ENCODE peak calls at places on chromosomes 4 and X, in seven cellular contexts. U is WERI-Rb-1, X is epithelial cell of esophagus, S is heart left ventricle, A is AG09309, N is mammary epithelial cell, B is mesothelial cell of epicardium. T is an unnamed sample.

GRCh38 chr4:90183254-90183653 is 56.1 kb downstream of the CCSER1 start:
- DNase-seq in U (no peak), X (no peak), S (no peak), A (no peak), N (no peak), B (no peak), T (no peak)

GRCh38 chrX:13764765-13765164 is 30.2 kb downstream of the OFD1 start:
- DNase-seq in U (peak; percentile 94), X (no peak), S (peak; percentile 18), A (no peak), N (no peak), B (no peak), T (no peak)

GRCh38 chr4:138645289-138645688 is 370.3 kb upstream of the NOCT start:
- DNase-seq in U (no peak), X (peak; percentile 49), S (no peak), A (no peak), N (peak; percentile 5), B (no peak), T (no peak)

GRCh38 chr4:126939401-126939800 is 693.4 kb upstream of the INTU start:
- DNase-seq in U (no peak), X (peak; percentile 67), S (no peak), A (peak; percentile 27), N (peak; percentile 69), B (no peak), T (no peak)

GRCh38 chr4:140755811-140756291 is 334 bp downstream of the TBC1D9 start:
- DNase-seq in U (peak; percentile 69), X (peak; percentile 51), S (peak; percentile 56), A (no peak), N (peak; percentile 53), B (peak; percentile 32), T (no peak)

GRCh38 chr4:83232087-83232486 is 52.5 kb downstream of the COQ2 start:
- DNase-seq in U (no peak), X (no peak), S (no peak), A (no peak), N (no peak), B (no peak), T (no peak)

GRCh38 chrX:12115377-12115776 is 22.9 kb upstream of the FRMPD4 start:
- DNase-seq in U (peak; percentile 20), X (no peak), S (no peak), A (no peak), N (no peak), B (no peak), T (no peak)

GRCh38 chr4:74794341-74794801 is at the start of gene BTC:
- DNase-seq in U (peak; percentile 73), X (peak; percentile 59), S (peak; percentile 18), A (no peak), N (peak; percentile 52), B (no peak), T (no peak)

GRCh38 chr4:95124906-95125504 is 367.2 kb downstream of the BMPR1B start:
- DNase-seq in U (peak; percentile 60), X (peak; percentile 74), S (peak; percentile 10), A (peak; percentile 48), N (peak; percentile 52), B (no peak), T (no peak)
- TF ChIP-seq CTCF in U (peak; percentile 67), X (peak; percentile 76), S (peak; percentile 56), A (peak; percentile 70), N (peak; percentile 48), B (no peak), T (no peak)

GRCh38 chr4:76626686-76627465 is 191.8 kb downstream of the SHROOM3 start:
- DNase-seq in U (no peak), X (no peak), S (no peak), A (no peak), N (no peak), B (no peak), T (no peak)
- TF ChIP-seq CTCF in U (peak; percentile 48), X (peak; percentile 28), S (peak; percentile 16), A (peak; percentile 8), N (peak; percentile 33), B (peak; percentile 43), T (no peak)

DNA sequence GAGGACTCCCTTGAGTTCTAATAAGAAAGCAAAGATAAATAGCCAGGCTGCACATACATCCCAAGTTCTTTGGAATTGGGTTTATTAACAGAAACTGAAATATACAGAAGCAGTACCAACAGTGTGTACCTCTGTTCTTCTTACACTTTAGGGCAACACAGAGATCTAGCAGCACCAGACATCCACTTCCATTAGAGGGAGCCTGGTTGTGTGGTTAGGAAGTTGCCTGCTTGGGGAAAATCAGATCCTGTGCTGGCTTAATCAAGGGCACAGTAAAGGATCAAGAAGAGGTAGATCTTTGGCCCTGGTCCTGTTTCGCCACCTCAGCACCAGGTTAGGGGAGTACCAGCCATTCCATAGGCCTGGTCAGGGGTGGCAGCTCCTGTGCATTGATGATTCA is 231.1 kb upstream of the ARHGAP24 start:
- DNase-seq in U (no peak), X (peak; percentile 13), S (no peak), A (no peak), N (peak; percentile 2), B (no peak), T (no peak)
- TF ChIP-seq CTCF in U (no peak), X (peak; percentile 54), S (peak; percentile 8), A (no peak), N (no peak), B (no peak), T (no peak)

DNA sequence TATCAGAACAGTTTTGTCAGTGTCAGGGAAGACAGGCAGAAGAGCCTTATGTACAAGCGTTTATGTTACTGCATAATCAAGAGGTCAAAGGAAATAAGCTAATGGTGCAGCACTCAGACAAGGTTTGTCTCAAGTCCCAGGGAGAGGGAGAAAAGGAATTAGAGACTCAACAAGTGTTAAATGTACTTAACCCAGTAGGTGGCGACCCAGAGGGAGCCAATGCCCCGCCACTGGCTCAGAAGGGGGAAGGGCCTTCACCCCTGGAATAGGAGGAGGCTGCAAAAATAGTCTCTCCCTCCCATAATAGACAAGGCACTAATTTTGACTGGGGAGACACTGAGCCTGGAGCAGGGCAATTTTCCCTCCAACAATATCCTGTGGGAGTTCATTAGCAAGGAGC is 14.1 kb upstream of the PAPSS1 start:
- DNase-seq in U (peak; percentile 47), X (peak; percentile 17), S (no peak), A (no peak), N (no peak), B (no peak), T (no peak)
- TF ChIP-seq CTCF in U (peak; percentile 60), X (peak; percentile 28), S (peak; percentile 23), A (peak; percentile 26), N (peak; percentile 5), B (no peak), T (no peak)

DNA sequence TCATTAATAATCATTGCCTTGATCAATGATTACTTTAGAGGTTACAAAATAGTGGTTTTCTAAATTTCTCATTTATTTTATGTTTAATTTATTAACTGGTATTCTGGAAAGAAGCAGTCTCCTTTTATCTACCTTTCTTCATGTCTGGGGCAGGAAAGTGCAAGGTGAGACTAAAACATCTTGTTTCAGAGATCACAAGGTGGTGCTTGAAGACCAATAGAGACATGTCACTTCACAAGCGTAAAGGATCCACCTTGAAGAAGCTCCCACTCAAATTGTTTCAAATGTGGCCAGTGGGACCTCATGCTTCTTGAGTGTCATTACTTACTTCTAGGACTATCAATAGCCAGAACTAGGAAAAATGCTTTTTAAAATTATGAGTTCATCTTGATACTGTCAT is 1568.7 kb downstream of the RPA4 start:
- DNase-seq in U (no peak), X (no peak), S (no peak), A (no peak), N (no peak), B (no peak), T (no peak)
- TF ChIP-seq CTCF in U (no peak), X (no peak), S (no peak), A (no peak), N (no peak), B (no peak), T (no peak)

DNA sequence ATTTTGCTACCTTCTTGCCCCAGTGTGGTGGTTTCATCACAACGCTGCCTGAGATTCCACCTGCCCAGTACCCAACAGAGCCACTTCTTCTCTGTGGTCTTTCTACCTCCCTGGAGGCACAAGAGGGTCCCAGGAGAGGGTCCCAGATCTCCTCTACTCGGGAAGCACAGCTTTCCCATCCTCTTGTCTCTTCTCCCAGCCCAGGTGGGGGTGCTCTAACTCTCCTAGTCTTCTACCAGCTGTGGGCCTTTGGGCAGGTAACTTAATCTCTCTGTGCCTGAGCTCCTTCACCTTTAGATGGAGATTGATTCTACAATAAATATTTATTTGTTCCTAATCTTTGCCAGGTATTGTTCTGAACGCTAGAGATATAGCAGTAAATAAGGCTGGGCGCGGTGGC is 1.8 kb upstream of the HPGDS start:
- DNase-seq in U (no peak), X (no peak), S (no peak), A (no peak), N (no peak), B (no peak), T (no peak)
- TF ChIP-seq CTCF in U (no peak), X (no peak), S (no peak), A (no peak), N (no peak), B (no peak), T (no peak)